ENCODE peak calls at places on chromosomes 5 and 9, in six cellular contexts. One of them, this sample, is unnamed.

GRCh38 chr5:132283423-132284043 is 10.7 kb upstream of the SLC22A4 start:
- DNase-seq in CD4-positive, alpha-beta T cell: no peak
- DNase-seq in OCI-LY7: peak; percentile 15
- DNase-seq in Peyer's patch: no peak
- DNase-seq in progenitor cell of endocrine pancreas: no peak
- DNase-seq in psoas muscle: no peak
- DNase-seq in this sample: no peak

GRCh38 chr9:136763649-136764035 is 676 bp downstream of the LCN15 start:
- DNase-seq in CD4-positive, alpha-beta T cell: no peak
- DNase-seq in OCI-LY7: no peak
- DNase-seq in Peyer's patch: no peak
- DNase-seq in progenitor cell of endocrine pancreas: no peak
- DNase-seq in psoas muscle: no peak
- DNase-seq in this sample: no peak

GRCh38 chr9:94990897-94991561 is 264.5 kb downstream of the AOPEP start:
- DNase-seq in CD4-positive, alpha-beta T cell: no peak
- DNase-seq in OCI-LY7: no peak
- DNase-seq in Peyer's patch: no peak
- DNase-seq in progenitor cell of endocrine pancreas: no peak
- DNase-seq in psoas muscle: no peak
- DNase-seq in this sample: no peak

GRCh38 chr5:111755942-111756353 is 1.0 kb downstream of the NREP start:
- DNase-seq in CD4-positive, alpha-beta T cell: no peak
- DNase-seq in OCI-LY7: peak; percentile 45
- DNase-seq in Peyer's patch: no peak
- DNase-seq in progenitor cell of endocrine pancreas: no peak
- DNase-seq in psoas muscle: no peak
- DNase-seq in this sample: no peak

GRCh38 chr5:172319708-172320441 is 36.3 kb upstream of the UBTD2 start:
- DNase-seq in CD4-positive, alpha-beta T cell: no peak
- DNase-seq in OCI-LY7: no peak
- DNase-seq in Peyer's patch: no peak
- DNase-seq in progenitor cell of endocrine pancreas: no peak
- DNase-seq in psoas muscle: no peak
- DNase-seq in this sample: no peak

GRCh38 chr9:84368593-84368992 is 28.0 kb upstream of the SLC28A3 start:
- DNase-seq in CD4-positive, alpha-beta T cell: no peak
- DNase-seq in OCI-LY7: no peak
- DNase-seq in Peyer's patch: no peak
- DNase-seq in progenitor cell of endocrine pancreas: no peak
- DNase-seq in psoas muscle: no peak
- DNase-seq in this sample: no peak

GRCh38 chr9:94693485-94694191 is 32.9 kb upstream of the AOPEP start:
- DNase-seq in CD4-positive, alpha-beta T cell: no peak
- DNase-seq in OCI-LY7: no peak
- DNase-seq in Peyer's patch: no peak
- DNase-seq in progenitor cell of endocrine pancreas: no peak
- DNase-seq in psoas muscle: no peak
- DNase-seq in this sample: no peak

GRCh38 chr5:143506881-143507552 is 103.5 kb upstream of the NR3C1 start:
- DNase-seq in CD4-positive, alpha-beta T cell: no peak
- DNase-seq in OCI-LY7: no peak
- DNase-seq in Peyer's patch: no peak
- DNase-seq in progenitor cell of endocrine pancreas: no peak
- DNase-seq in psoas muscle: no peak
- DNase-seq in this sample: peak; percentile 26

GRCh38 chr5:25516136-25516535 is 871.4 kb upstream of the CDH10 start:
- DNase-seq in CD4-positive, alpha-beta T cell: no peak
- DNase-seq in OCI-LY7: no peak
- DNase-seq in Peyer's patch: no peak
- DNase-seq in progenitor cell of endocrine pancreas: no peak
- DNase-seq in psoas muscle: no peak
- DNase-seq in this sample: no peak

GRCh38 chr5:150781706-150782614 is 3.4 kb downstream of the SMIM3 start:
- DNase-seq in CD4-positive, alpha-beta T cell: no peak
- DNase-seq in OCI-LY7: no peak
- DNase-seq in Peyer's patch: no peak
- DNase-seq in progenitor cell of endocrine pancreas: no peak
- DNase-seq in psoas muscle: peak; percentile 79
- DNase-seq in this sample: no peak

GRCh38 chr5:45334939-45335338 is 361.2 kb downstream of the HCN1 start:
- DNase-seq in CD4-positive, alpha-beta T cell: no peak
- DNase-seq in OCI-LY7: no peak
- DNase-seq in Peyer's patch: no peak
- DNase-seq in progenitor cell of endocrine pancreas: no peak
- DNase-seq in psoas muscle: no peak
- DNase-seq in this sample: no peak

GRCh38 chr5:84378420-84378819 is 6.3 kb downstream of the EDIL3 start:
- DNase-seq in CD4-positive, alpha-beta T cell: no peak
- DNase-seq in OCI-LY7: no peak
- DNase-seq in Peyer's patch: no peak
- DNase-seq in progenitor cell of endocrine pancreas: no peak
- DNase-seq in psoas muscle: no peak
- DNase-seq in this sample: no peak

GRCh38 chr5:84382363-84383295 is 2.1 kb downstream of the EDIL3 start:
- DNase-seq in CD4-positive, alpha-beta T cell: no peak
- DNase-seq in OCI-LY7: no peak
- DNase-seq in Peyer's patch: no peak
- DNase-seq in progenitor cell of endocrine pancreas: peak; percentile 33
- DNase-seq in psoas muscle: peak; percentile 16
- DNase-seq in this sample: no peak

GRCh38 chr5:84381501-84382362 is 2.9 kb downstream of the EDIL3 start:
- DNase-seq in CD4-positive, alpha-beta T cell: no peak
- DNase-seq in OCI-LY7: no peak
- DNase-seq in Peyer's patch: no peak
- DNase-seq in progenitor cell of endocrine pancreas: no peak
- DNase-seq in psoas muscle: no peak
- DNase-seq in this sample: no peak

GRCh38 chr5:84378961-84379360 is 5.7 kb downstream of the EDIL3 start:
- DNase-seq in CD4-positive, alpha-beta T cell: no peak
- DNase-seq in OCI-LY7: no peak
- DNase-seq in Peyer's patch: no peak
- DNase-seq in progenitor cell of endocrine pancreas: no peak
- DNase-seq in psoas muscle: no peak
- DNase-seq in this sample: no peak

DNA sequence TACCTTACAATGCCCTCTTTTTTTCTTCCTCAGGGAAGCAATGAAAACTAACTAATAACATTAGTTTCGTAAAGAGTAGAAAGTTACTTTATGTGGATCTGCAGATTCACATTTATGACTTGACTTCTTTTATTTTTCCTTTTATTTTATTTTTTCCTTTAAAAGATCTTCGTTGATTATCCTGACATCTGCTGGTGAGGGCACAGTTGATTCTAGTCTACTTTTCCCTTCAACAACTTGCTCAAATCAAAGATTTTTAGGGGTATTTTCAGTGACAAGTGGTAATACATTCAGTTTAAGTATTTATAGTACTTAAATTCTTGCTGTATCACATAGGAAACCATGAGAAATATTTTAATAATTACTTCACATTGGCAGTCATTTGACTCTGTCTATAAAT is 4.9 kb downstream of the EDIL3 start:
- DNase-seq in CD4-positive, alpha-beta T cell: no peak
- DNase-seq in OCI-LY7: no peak
- DNase-seq in Peyer's patch: no peak
- DNase-seq in progenitor cell of endocrine pancreas: no peak
- DNase-seq in psoas muscle: no peak
- DNase-seq in this sample: no peak
- TF ChIP-seq CTCF in CD4-positive, alpha-beta T cell: no peak
- TF ChIP-seq CTCF in OCI-LY7: no peak
- TF ChIP-seq CTCF in Peyer's patch: no peak
- TF ChIP-seq CTCF in progenitor cell of endocrine pancreas: no peak
- TF ChIP-seq CTCF in psoas muscle: no peak
- TF ChIP-seq CTCF in this sample: no peak

GRCh38 chr5:170411100-170411499 is 21.9 kb upstream of the KCNMB1 start:
- DNase-seq in CD4-positive, alpha-beta T cell: no peak
- DNase-seq in OCI-LY7: peak; percentile 28
- DNase-seq in Peyer's patch: no peak
- DNase-seq in progenitor cell of endocrine pancreas: no peak
- DNase-seq in psoas muscle: no peak
- DNase-seq in this sample: no peak
- TF ChIP-seq CTCF in CD4-positive, alpha-beta T cell: no peak
- TF ChIP-seq CTCF in OCI-LY7: peak; percentile 78
- TF ChIP-seq CTCF in Peyer's patch: no peak
- TF ChIP-seq CTCF in progenitor cell of endocrine pancreas: no peak
- TF ChIP-seq CTCF in psoas muscle: no peak
- TF ChIP-seq CTCF in this sample: no peak

DNA sequence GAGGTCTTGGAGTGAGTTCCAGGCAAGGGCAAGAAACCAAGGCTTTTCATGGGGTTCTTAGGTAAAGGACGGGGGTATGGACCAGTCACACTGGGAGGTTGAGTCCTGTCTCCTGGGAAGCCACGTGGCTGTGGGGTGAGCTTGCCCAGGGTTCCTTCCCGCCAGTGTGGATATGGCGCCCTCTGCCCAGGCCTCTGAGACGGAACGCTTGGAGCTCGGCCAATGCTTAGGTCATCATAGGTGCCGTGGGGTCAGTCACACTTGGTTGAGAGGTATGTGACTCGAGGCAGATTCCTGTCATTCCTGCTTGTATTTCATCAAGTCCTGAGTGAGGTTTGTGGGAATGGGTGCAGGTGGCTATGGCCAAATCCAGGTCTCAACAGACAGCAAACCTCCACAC is 46.2 kb downstream of the TENT4A start:
- DNase-seq in CD4-positive, alpha-beta T cell: no peak
- DNase-seq in OCI-LY7: no peak
- DNase-seq in Peyer's patch: no peak
- DNase-seq in progenitor cell of endocrine pancreas: no peak
- DNase-seq in psoas muscle: no peak
- DNase-seq in this sample: no peak
- TF ChIP-seq CTCF in CD4-positive, alpha-beta T cell: no peak
- TF ChIP-seq CTCF in OCI-LY7: no peak
- TF ChIP-seq CTCF in Peyer's patch: no peak
- TF ChIP-seq CTCF in progenitor cell of endocrine pancreas: no peak
- TF ChIP-seq CTCF in psoas muscle: no peak
- TF ChIP-seq CTCF in this sample: no peak

DNA sequence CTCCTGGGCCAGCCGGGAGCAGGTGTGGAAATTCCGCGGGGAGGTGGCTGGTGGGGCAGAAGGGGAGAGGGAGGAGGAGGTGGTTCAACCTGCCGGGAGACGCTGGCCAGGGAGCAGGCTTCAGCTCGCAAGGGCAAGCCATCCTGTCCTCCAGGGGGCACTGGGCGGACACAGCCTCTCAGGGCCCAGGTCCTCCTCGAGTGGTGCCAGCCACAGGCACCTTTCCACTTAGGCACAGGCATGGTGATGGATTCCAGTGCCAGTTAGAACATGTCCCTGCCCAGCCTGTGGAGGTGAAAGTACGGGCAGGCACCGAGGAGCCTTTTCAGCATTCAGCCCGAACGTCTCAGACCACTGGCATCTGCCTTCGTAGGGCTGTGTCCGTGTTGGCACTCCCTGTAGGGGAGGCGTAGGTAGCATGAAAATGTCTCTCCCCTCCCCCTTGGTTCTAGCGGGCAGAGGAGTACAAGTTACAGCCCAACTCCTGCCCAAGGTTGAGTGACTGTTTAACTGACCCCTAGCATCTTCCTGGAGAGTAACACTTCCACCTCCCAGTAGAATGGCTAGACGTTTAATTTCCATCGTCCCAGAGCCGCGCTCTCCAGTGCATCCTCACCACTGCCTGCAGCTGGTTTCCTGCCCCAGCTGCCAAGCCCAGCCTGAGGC is 48.9 kb downstream of the DAB2IP start:
- DNase-seq in CD4-positive, alpha-beta T cell: no peak
- DNase-seq in OCI-LY7: peak; percentile 27
- DNase-seq in Peyer's patch: peak; percentile 35
- DNase-seq in progenitor cell of endocrine pancreas: peak; percentile 48
- DNase-seq in psoas muscle: peak; percentile 66
- DNase-seq in this sample: peak; percentile 86
- TF ChIP-seq CTCF in CD4-positive, alpha-beta T cell: no peak
- TF ChIP-seq CTCF in OCI-LY7: peak; percentile 59
- TF ChIP-seq CTCF in Peyer's patch: peak; percentile 39
- TF ChIP-seq CTCF in progenitor cell of endocrine pancreas: peak; percentile 62
- TF ChIP-seq CTCF in psoas muscle: peak; percentile 71
- TF ChIP-seq CTCF in this sample: peak; percentile 83

GRCh38 chr5:163976691-163977090 is 471.3 kb downstream of the MAT2B start:
- DNase-seq in CD4-positive, alpha-beta T cell: no peak
- DNase-seq in OCI-LY7: no peak
- DNase-seq in Peyer's patch: no peak
- DNase-seq in progenitor cell of endocrine pancreas: no peak
- DNase-seq in psoas muscle: no peak
- DNase-seq in this sample: no peak

DNA sequence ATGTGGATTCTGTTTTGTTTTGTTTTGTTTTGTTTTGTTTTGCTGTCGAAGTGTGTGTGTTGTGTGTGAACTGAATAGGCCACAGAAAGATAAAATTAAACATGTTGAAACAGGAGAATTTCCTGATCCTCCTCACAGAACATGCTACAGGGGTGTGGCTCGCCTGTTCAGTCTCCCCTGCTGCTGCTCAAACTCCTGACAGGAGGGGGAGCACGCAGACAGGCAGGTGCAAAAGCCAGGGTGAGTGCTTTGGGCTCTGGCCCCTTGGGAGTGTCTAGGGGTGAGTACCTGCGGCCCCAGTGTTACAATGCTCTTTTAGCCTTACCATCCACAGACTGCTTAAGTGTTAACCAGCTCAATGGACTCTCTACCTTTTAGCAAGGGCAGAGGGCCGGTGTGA is 473.5 kb downstream of the MAT2B start:
- DNase-seq in CD4-positive, alpha-beta T cell: no peak
- DNase-seq in OCI-LY7: peak; percentile 35
- DNase-seq in Peyer's patch: no peak
- DNase-seq in progenitor cell of endocrine pancreas: no peak
- DNase-seq in psoas muscle: no peak
- DNase-seq in this sample: no peak
- TF ChIP-seq CTCF in CD4-positive, alpha-beta T cell: no peak
- TF ChIP-seq CTCF in OCI-LY7: peak; percentile 61
- TF ChIP-seq CTCF in Peyer's patch: no peak
- TF ChIP-seq CTCF in progenitor cell of endocrine pancreas: peak; percentile 8
- TF ChIP-seq CTCF in psoas muscle: no peak
- TF ChIP-seq CTCF in this sample: no peak

GRCh38 chr5:41524174-41524573 is 13.8 kb upstream of the PLCXD3 start:
- DNase-seq in CD4-positive, alpha-beta T cell: no peak
- DNase-seq in OCI-LY7: no peak
- DNase-seq in Peyer's patch: no peak
- DNase-seq in progenitor cell of endocrine pancreas: no peak
- DNase-seq in psoas muscle: no peak
- DNase-seq in this sample: no peak

GRCh38 chr5:41517909-41518308 is 7.5 kb upstream of the PLCXD3 start:
- DNase-seq in CD4-positive, alpha-beta T cell: no peak
- DNase-seq in OCI-LY7: no peak
- DNase-seq in Peyer's patch: no peak
- DNase-seq in progenitor cell of endocrine pancreas: no peak
- DNase-seq in psoas muscle: no peak
- DNase-seq in this sample: no peak

GRCh38 chr5:41522193-41522786 is 11.9 kb upstream of the PLCXD3 start:
- DNase-seq in CD4-positive, alpha-beta T cell: no peak
- DNase-seq in OCI-LY7: no peak
- DNase-seq in Peyer's patch: no peak
- DNase-seq in progenitor cell of endocrine pancreas: no peak
- DNase-seq in psoas muscle: no peak
- DNase-seq in this sample: no peak

GRCh38 chr5:41519801-41520200 is 9.4 kb upstream of the PLCXD3 start:
- DNase-seq in CD4-positive, alpha-beta T cell: no peak
- DNase-seq in OCI-LY7: no peak
- DNase-seq in Peyer's patch: no peak
- DNase-seq in progenitor cell of endocrine pancreas: no peak
- DNase-seq in psoas muscle: no peak
- DNase-seq in this sample: no peak
- TF ChIP-seq CTCF in CD4-positive, alpha-beta T cell: no peak
- TF ChIP-seq CTCF in OCI-LY7: no peak
- TF ChIP-seq CTCF in Peyer's patch: peak; percentile 36
- TF ChIP-seq CTCF in progenitor cell of endocrine pancreas: peak; percentile 20
- TF ChIP-seq CTCF in psoas muscle: no peak
- TF ChIP-seq CTCF in this sample: no peak

GRCh38 chr9:7259544-7260241 is 501.9 kb downstream of the KDM4C start:
- DNase-seq in CD4-positive, alpha-beta T cell: no peak
- DNase-seq in OCI-LY7: no peak
- DNase-seq in Peyer's patch: no peak
- DNase-seq in progenitor cell of endocrine pancreas: no peak
- DNase-seq in psoas muscle: no peak
- DNase-seq in this sample: no peak
- TF ChIP-seq CTCF in CD4-positive, alpha-beta T cell: no peak
- TF ChIP-seq CTCF in OCI-LY7: peak; percentile 21
- TF ChIP-seq CTCF in Peyer's patch: no peak
- TF ChIP-seq CTCF in progenitor cell of endocrine pancreas: peak; percentile 16
- TF ChIP-seq CTCF in psoas muscle: no peak
- TF ChIP-seq CTCF in this sample: no peak